ENCODE peak calls at places on chromosomes 2 and 18, in nine cellular contexts. A is GM19239, N is substantia nigra, H is SHP77 treated with DMSO at 0.1 percent for 48 hours, Q is GM20000, U is memory B cell, F is HTR-8/SVneo, W is chondrocyte, V is AG10803. S is an unnamed sample.

GRCh38 chr2:100041946-100042345 is 100.4 kb downstream of the AFF3 start:
- DNase-seq in A (no peak), W (no peak), Q (no peak), H (no peak), V (no peak), F (no peak), N (no peak), U (no peak), S (no peak)

GRCh38 chr2:164061129-164061746 is 325.4 kb upstream of the FIGN start:
- DNase-seq in W (no peak), F (peak), V (peak), A (peak), N (no peak), H (no peak), Q (peak), U (no peak), S (no peak)

GRCh38 chr2:69026026-69026425 is 13.0 kb downstream of the ANTXR1 start:
- DNase-seq in N (no peak), A (peak), W (no peak), H (peak), V (no peak), F (no peak), U (no peak), Q (peak), S (no peak)

GRCh38 chr18:68017385-68017784 is 500.9 kb upstream of the DSEL start:
- DNase-seq in F (no peak), U (no peak), Q (no peak), A (no peak), W (no peak), N (no peak), H (no peak), V (no peak), S (no peak)

GRCh38 chr2:25473758-25474335 is 132.1 kb upstream of the DNMT3A start:
- DNase-seq in H (peak), Q (no peak), W (no peak), U (no peak), A (no peak), N (no peak), F (no peak), V (no peak), S (no peak)

GRCh38 chr2:127067620-127068350 is 39.2 kb downstream of the BIN1 start:
- DNase-seq in A (peak), U (peak), N (peak), F (peak), Q (peak), W (no peak), V (peak), H (no peak), S (peak)

GRCh38 chr2:185456517-185456916 is 282.1 kb upstream of the FSIP2 start:
- DNase-seq in V (peak), A (no peak), F (no peak), N (no peak), W (no peak), U (no peak), H (no peak), Q (no peak), S (no peak)

GRCh38 chr2:36441816-36442215 is 86.2 kb downstream of the CRIM1 start:
- DNase-seq in Q (no peak), H (no peak), A (no peak), N (no peak), U (no peak), V (peak), F (no peak), W (no peak), S (no peak)

GRCh38 chr2:26942543-26943295 is 27.7 kb upstream of the MAPRE3 start:
- DNase-seq in F (peak), W (no peak), U (peak), Q (peak), A (peak), H (peak), N (peak), V (peak), S (no peak)

GRCh38 chr2:73112026-73112912 is 479 bp downstream of the RAB11FIP5 start:
- DNase-seq in H (peak), U (peak), Q (peak), F (peak), A (peak), N (no peak), V (peak), W (no peak), S (no peak)

GRCh38 chr18:22412502-22412901 is 5.2 kb downstream of the CTAGE1 start:
- DNase-seq in V (peak), A (no peak), W (no peak), U (no peak), H (no peak), Q (no peak), F (no peak), N (no peak), S (no peak)

GRCh38 chr18:64365106-64365505 is 216.2 kb upstream of the LINC00305 start:
- DNase-seq in H (no peak), W (no peak), V (no peak), U (no peak), F (no peak), N (no peak), Q (no peak), A (no peak), S (no peak)

GRCh38 chr2:173648816-173649215 is 294.1 kb downstream of the CDCA7 start:
- DNase-seq in H (no peak), N (no peak), Q (no peak), V (no peak), F (no peak), W (no peak), A (no peak), U (no peak), S (no peak)

GRCh38 chr2:88180594-88181240 is 10.6 kb downstream of the THNSL2 start:
- DNase-seq in W (no peak), H (no peak), V (peak), A (no peak), U (no peak), F (no peak), Q (no peak), N (no peak), S (no peak)

GRCh38 chr2:235859651-235860050 is 308.5 kb downstream of the GBX2 start:
- DNase-seq in F (no peak), A (no peak), U (no peak), W (no peak), Q (no peak), N (no peak), H (no peak), V (no peak), S (no peak)

GRCh38 chr2:164009801-164010337 is 274.1 kb upstream of the FIGN start:
- DNase-seq in H (no peak), F (no peak), V (no peak), A (no peak), W (no peak), U (no peak), Q (no peak), N (no peak), S (no peak)

GRCh38 chr2:2731101-2731850 is 400.2 kb upstream of the MYT1L start:
- DNase-seq in H (no peak), Q (no peak), W (no peak), U (no peak), A (no peak), F (no peak), N (no peak), V (no peak), S (no peak)

GRCh38 chr2:108034843-108035242 is 48.5 kb downstream of the SLC5A7 start:
- DNase-seq in F (no peak), A (no peak), Q (no peak), H (no peak), V (no peak), N (no peak), U (no peak), W (no peak), S (no peak)

GRCh38 chr18:36693931-36694661 is 134.7 kb downstream of the TPGS2 start:
- DNase-seq in V (peak), A (no peak), F (no peak), N (no peak), H (peak), U (no peak), Q (no peak), W (no peak), S (no peak)

GRCh38 chr2:143955416-143956075 is 564.4 kb downstream of the ZEB2 start:
- DNase-seq in H (no peak), U (no peak), F (peak), V (peak), Q (no peak), N (no peak), W (no peak), A (no peak), S (no peak)

GRCh38 chr2:27092696-27093429 is 6.3 kb downstream of the KHK start:
- DNase-seq in A (no peak), H (no peak), U (no peak), F (no peak), V (no peak), W (no peak), N (no peak), Q (no peak), S (no peak)

GRCh38 chr2:39516347-39517101 is 79.4 kb upstream of the MAP4K3 start:
- DNase-seq in Q (no peak), H (no peak), A (no peak), V (peak), W (no peak), U (no peak), N (no peak), F (no peak), S (peak)

GRCh38 chr2:106107509-106108131 is 86.5 kb downstream of the UXS1 start:
- DNase-seq in Q (peak), H (no peak), N (no peak), A (no peak), U (no peak), V (peak), F (no peak), W (no peak), S (no peak)

GRCh38 chr2:86258106-86258505 is 58.8 kb downstream of the MRPL35 start:
- DNase-seq in F (no peak), U (no peak), A (no peak), N (no peak), W (no peak), V (no peak), Q (no peak), H (no peak), S (no peak)

GRCh38 chr2:26573241-26573925 is 67.8 kb downstream of the CIB4 start:
- DNase-seq in H (no peak), V (no peak), Q (no peak), U (no peak), N (no peak), A (no peak), W (no peak), F (no peak), S (no peak)

GRCh38 chr2:238306680-238306998 is 13.7 kb upstream of the TRAF3IP1 start:
- DNase-seq in A (no peak), U (no peak), W (peak), N (no peak), Q (no peak), F (no peak), V (no peak), H (no peak), S (no peak)

GRCh38 chr2:216292886-216293291 is 79.4 kb downstream of the MARCHF4 start:
- DNase-seq in A (no peak), Q (no peak), F (no peak), V (peak), W (no peak), H (no peak), N (peak), U (no peak), S (no peak)

GRCh38 chr2:126912201-126912600 is 13.5 kb downstream of the TEX51 start:
- DNase-seq in N (no peak), U (no peak), Q (no peak), H (no peak), W (no peak), A (no peak), F (no peak), V (no peak), S (no peak)

GRCh38 chr18:44922968-44923367 is 242.3 kb downstream of the SETBP1 start:
- DNase-seq in A (no peak), Q (no peak), V (no peak), H (no peak), N (no peak), F (no peak), U (no peak), W (no peak), S (no peak)

GRCh38 chr2:126824663-126825062 is 74.0 kb upstream of the TEX51 start:
- DNase-seq in H (no peak), V (no peak), F (no peak), A (no peak), Q (no peak), N (no peak), U (no peak), W (no peak), S (no peak)

GRCh38 chr2:97967216-97967592 is 28.5 kb downstream of the TMEM131 start:
- DNase-seq in F (no peak), W (no peak), H (no peak), Q (no peak), V (no peak), N (no peak), U (no peak), A (no peak), S (no peak)

GRCh38 chr18:7566587-7567486 is at the start of gene PTPRM:
- DNase-seq in Q (peak), N (peak), A (peak), U (peak), V (peak), W (peak), F (peak), H (no peak), S (peak)

GRCh38 chr2:226380679-226381078 is 418.9 kb downstream of the IRS1 start:
- DNase-seq in U (no peak), W (no peak), H (no peak), F (no peak), V (no peak), Q (no peak), N (no peak), A (no peak), S (no peak)

GRCh38 chr2:200786826-200787225 is 24.9 kb upstream of the BZW1 start:
- DNase-seq in F (peak), U (no peak), N (no peak), Q (no peak), V (peak), H (no peak), A (no peak), W (no peak), S (peak)

GRCh38 chr2:58913082-58913726 is 672.1 kb upstream of the FANCL start:
- DNase-seq in W (no peak), F (no peak), A (no peak), V (no peak), U (no peak), Q (no peak), H (no peak), N (no peak), S (no peak)

GRCh38 chr2:173680574-173680973 is 284.6 kb downstream of the SP3 start:
- DNase-seq in N (no peak), W (no peak), V (no peak), Q (no peak), A (no peak), F (no peak), H (no peak), U (no peak), S (no peak)